ENCODE peak calls at places on chromosome 14, in eight cellular contexts. C is brain microvascular endothelial cell, U is cardiac fibroblast, P is MM.1S, O is bronchial epithelial cell, M is A549, G is PC-3, S is progenitor cell of endocrine pancreas. B is an unnamed sample.

GRCh38 chr14:69358233-69358963 is 39.7 kb downstream of the ERH start:
- DNase-seq in C (no peak), U (no peak), P (no peak), O (no peak), M (no peak), G (no peak), S (no peak), B (no peak)

GRCh38 chr14:84403585-84403984 is 1126.4 kb upstream of the FLRT2 start:
- DNase-seq in C (no peak), U (no peak), P (no peak), O (peak), M (no peak), G (peak), S (no peak), B (peak)

GRCh38 chr14:54446201-54446693 is 5.1 kb upstream of the CNIH1 start:
- DNase-seq in C (no peak), U (peak), P (no peak), O (peak), M (no peak), G (peak), S (no peak), B (no peak)

GRCh38 chr14:103393687-103394626 is 8.7 kb downstream of the MARK3 start:
- DNase-seq in C (no peak), U (peak), P (no peak), O (no peak), M (peak), G (peak), S (no peak), B (no peak)

GRCh38 chr14:73723411-73723798 is 9.2 kb upstream of the PNMA1 start:
- DNase-seq in C (no peak), U (peak), P (no peak), O (no peak), M (no peak), G (peak), S (no peak), B (no peak)

GRCh38 chr14:88935083-88935482 is 110.6 kb downstream of the TTC8 start:
- DNase-seq in C (no peak), U (no peak), P (no peak), O (peak), M (no peak), G (no peak), S (no peak), B (no peak)

GRCh38 chr14:52013984-52014600 is 24.7 kb downstream of the RTRAF start:
- DNase-seq in C (no peak), U (no peak), P (no peak), O (no peak), M (peak), G (peak), S (peak), B (peak)

GRCh38 chr14:64754685-64755084 is 50.5 kb downstream of the PLEKHG3 start:
- DNase-seq in C (no peak), U (no peak), P (no peak), O (no peak), M (no peak), G (no peak), S (no peak), B (no peak)

GRCh38 chr14:96216627-96217026 is 12.0 kb downstream of the BDKRB2 start:
- DNase-seq in C (no peak), U (no peak), P (no peak), O (no peak), M (no peak), G (no peak), S (no peak), B (no peak)

GRCh38 chr14:68520637-68521556 is 272.0 kb downstream of the ZFP36L1 start:
- DNase-seq in C (no peak), U (no peak), P (no peak), O (peak), M (peak), G (peak), S (peak), B (no peak)

DNA sequence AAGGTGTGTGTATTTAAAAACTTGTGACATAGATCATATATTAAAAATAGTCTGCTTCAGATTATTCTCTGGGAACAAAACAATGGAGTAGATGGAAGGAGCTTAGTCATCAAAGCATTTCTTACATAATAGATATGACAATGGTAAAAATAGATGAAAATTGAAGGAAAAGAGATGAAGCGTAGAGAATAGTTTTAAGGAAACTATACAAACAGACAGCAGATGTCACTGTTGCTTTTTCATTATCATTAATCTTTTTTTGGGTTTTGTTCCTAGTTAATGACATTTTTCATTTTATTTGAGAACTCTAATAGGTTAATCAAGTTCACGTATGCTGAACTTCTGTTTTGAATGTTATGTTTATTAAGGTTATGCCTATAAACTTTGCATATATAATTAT is 149.2 kb upstream of the FBXO33 start:
- DNase-seq in C (no peak), U (no peak), P (no peak), O (no peak), M (no peak), G (peak), S (no peak), B (no peak)
- TF ChIP-seq CTCF in C (no peak), U (no peak), P (peak), O (no peak), M (peak), G (peak), S (no peak), B (peak)

DNA sequence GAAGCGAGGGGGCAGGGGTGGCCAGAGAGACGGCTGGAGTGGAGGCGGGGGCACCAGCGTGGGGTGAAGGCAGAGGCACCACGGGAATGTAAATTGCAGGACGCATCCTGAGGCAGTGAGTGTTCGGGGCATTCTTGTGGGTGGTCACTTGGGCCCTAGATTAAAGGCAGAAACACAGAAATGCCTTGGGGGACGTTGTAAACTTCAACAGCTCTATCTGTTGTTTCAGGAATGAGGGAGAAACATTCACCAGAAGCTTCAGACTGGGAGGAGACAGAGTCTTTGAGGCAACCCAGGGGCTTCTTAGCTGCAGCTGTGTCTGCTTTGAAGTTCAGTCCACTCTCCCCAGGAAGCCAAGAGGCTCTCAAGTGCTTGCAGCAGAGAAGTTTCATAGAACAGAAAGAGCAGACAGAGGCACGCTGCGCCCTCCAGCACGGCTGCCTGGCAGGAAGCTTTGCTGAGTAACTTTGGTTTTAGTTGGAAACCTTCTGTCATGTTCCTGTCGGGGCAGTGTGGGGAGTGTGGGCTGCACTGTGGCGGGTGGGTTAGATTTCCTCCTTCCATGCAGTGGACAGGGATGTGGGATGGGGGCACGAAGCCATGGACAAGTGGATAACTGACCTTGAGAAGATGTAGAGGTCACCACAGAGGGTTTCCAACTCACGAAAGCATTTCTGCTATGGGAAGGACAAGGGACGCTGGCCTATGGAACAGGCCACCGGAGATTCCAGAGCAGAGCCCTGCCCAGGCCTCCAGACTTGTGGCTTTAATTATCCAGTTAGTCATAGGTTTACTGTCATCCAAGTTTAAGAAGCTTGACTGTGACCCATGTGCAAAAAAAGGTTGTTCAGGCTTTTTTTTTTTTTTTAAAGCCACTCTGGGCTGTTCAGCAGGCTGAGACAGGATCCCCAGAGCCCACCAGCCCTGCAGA is 107.6 kb downstream of the ARF6 start:
- DNase-seq in C (peak), U (peak), P (peak), O (peak), M (no peak), G (peak), S (no peak), B (peak)
- TF ChIP-seq CTCF in C (peak), U (no peak), P (no peak), O (no peak), M (no peak), G (no peak), S (no peak), B (no peak)

GRCh38 chr14:91140672-91141071 is 26.8 kb downstream of the DGLUCY start:
- DNase-seq in C (peak), U (peak), P (no peak), O (peak), M (peak), G (peak), S (no peak), B (no peak)
- TF ChIP-seq CTCF in C (peak), U (peak), P (peak), O (peak), M (peak), G (peak), S (peak), B (no peak)

GRCh38 chr14:33184587-33184986 is 245.9 kb downstream of the NPAS3 start:
- DNase-seq in C (peak), U (peak), P (no peak), O (peak), M (no peak), G (peak), S (no peak), B (no peak)
- TF ChIP-seq CTCF in C (peak), U (no peak), P (no peak), O (no peak), M (no peak), G (peak), S (no peak), B (no peak)